ENCODE peak calls at places on chromosomes 11 and 22, in six cellular contexts. H is NB4, T is spleen, V is stomach, N is HCT116, M is Peyer's patch. G is an unnamed sample.
A peak's percentile ranks its signal among the peaks of the same experiment; 100 is the strongest.

GRCh38 chr22:19734163-19734562 is 10.8 kb downstream of the GP1BB start:
- DNase-seq in H (no peak), T (no peak), V (no peak), N (no peak), M (no peak), G (no peak)

GRCh38 chr11:110296226-110297081 is at the start of gene RDX:
- DNase-seq in H (peak; percentile 87), T (peak; percentile 93), V (peak; percentile 75), N (peak; percentile 67), M (peak; percentile 59), G (peak; percentile 95)

GRCh38 chr11:115760528-115760837 is 256.3 kb upstream of the CADM1 start:
- DNase-seq in H (no peak), T (no peak), V (no peak), N (no peak), M (no peak), G (no peak)

GRCh38 chr11:1060885-1061616 is 13.6 kb upstream of the MUC2 start:
- DNase-seq in H (no peak), T (peak; percentile 80), V (peak; percentile 77), N (peak; percentile 74), M (no peak), G (no peak)

GRCh38 chr11:66693356-66694055 is 15.8 kb upstream of the RBM4B start:
- DNase-seq in H (no peak), T (no peak), V (no peak), N (no peak), M (no peak), G (no peak)

GRCh38 chr11:73478737-73479347 is 102.6 kb downstream of the RELT start:
- DNase-seq in H (peak; percentile 44), T (no peak), V (no peak), N (peak; percentile 26), M (no peak), G (no peak)

GRCh38 chr11:134272381-134273316 is 3.5 kb upstream of the GLB1L3 start:
- DNase-seq in H (no peak), T (no peak), V (no peak), N (no peak), M (no peak), G (no peak)

GRCh38 chr11:110710520-110711381 is 1.5 kb downstream of the ARHGAP20 start:
- DNase-seq in H (no peak), T (peak; percentile 75), V (peak; percentile 51), N (no peak), M (peak; percentile 16), G (peak; percentile 90)

GRCh38 chr22:39205344-39206021 is 39.3 kb downstream of the PDGFB start:
- DNase-seq in H (peak; percentile 59), T (peak; percentile 67), V (no peak), N (peak; percentile 46), M (peak; percentile 66), G (peak; percentile 77)

GRCh38 chr22:34567367-34567766 is 498.6 kb upstream of the ISX start:
- DNase-seq in H (no peak), T (no peak), V (no peak), N (no peak), M (no peak), G (no peak)

GRCh38 chr11:106520146-106520912 is 442.9 kb downstream of the AASDHPPT start:
- DNase-seq in H (no peak), T (no peak), V (no peak), N (no peak), M (no peak), G (no peak)

GRCh38 chr11:128865490-128865889 is 1.6 kb downstream of the KCNJ1 start:
- DNase-seq in H (no peak), T (no peak), V (no peak), N (no peak), M (no peak), G (no peak)

GRCh38 chr11:107473797-107474196 is 16.2 kb upstream of the CWF19L2 start:
- DNase-seq in H (no peak), T (no peak), V (no peak), N (no peak), M (no peak), G (no peak)

GRCh38 chr11:27717377-27717776 is 17.1 kb upstream of the BDNF start:
- DNase-seq in H (no peak), T (no peak), V (no peak), N (no peak), M (no peak), G (no peak)

GRCh38 chr11:762421-763072 is 14.7 kb downstream of the GATD1 start:
- DNase-seq in H (peak; percentile 76), T (peak; percentile 76), V (peak; percentile 47), N (peak; percentile 72), M (no peak), G (peak; percentile 87)

GRCh38 chr11:10318527-10318802 is 13.6 kb downstream of the ADM start:
- DNase-seq in H (no peak), T (no peak), V (no peak), N (no peak), M (no peak), G (no peak)

GRCh38 chr11:7610393-7610792 is 62.9 kb downstream of the CYB5R2 start:
- DNase-seq in H (no peak), T (no peak), V (no peak), N (no peak), M (no peak), G (no peak)

GRCh38 chr22:49473286-49473685 is 354.4 kb downstream of the BRD1 start:
- DNase-seq in H (no peak), T (no peak), V (no peak), N (no peak), M (no peak), G (no peak)

GRCh38 chr22:37018086-37018814 is 997 bp downstream of the TST start:
- DNase-seq in H (no peak), T (peak; percentile 80), V (no peak), N (no peak), M (no peak), G (no peak)

GRCh38 chr11:106088896-106089295 is 11.4 kb downstream of the AASDHPPT start:
- DNase-seq in H (no peak), T (no peak), V (no peak), N (no peak), M (no peak), G (no peak)

GRCh38 chr11:12529041-12529440 is 145.2 kb upstream of the TEAD1 start:
- DNase-seq in H (no peak), T (no peak), V (no peak), N (no peak), M (no peak), G (no peak)

GRCh38 chr11:31397239-31397834 is 27.7 kb downstream of the DNAJC24 start:
- DNase-seq in H (peak; percentile 24), T (no peak), V (no peak), N (no peak), M (no peak), G (no peak)

GRCh38 chr11:30735946-30736345 is 149.8 kb upstream of the MPPED2 start:
- DNase-seq in H (no peak), T (no peak), V (no peak), N (no peak), M (no peak), G (no peak)

GRCh38 chr11:98566978-98567377 is 453.8 kb upstream of the CNTN5 start:
- DNase-seq in H (no peak), T (no peak), V (no peak), N (no peak), M (no peak), G (no peak)

GRCh38 chr22:50489363-50490243 is 2.9 kb downstream of the MIOX start:
- DNase-seq in H (no peak), T (no peak), V (no peak), N (no peak), M (no peak), G (no peak)

GRCh38 chr11:10314199-10315072 is 9.6 kb downstream of the ADM start:
- DNase-seq in H (peak; percentile 68), T (no peak), V (no peak), N (no peak), M (peak; percentile 29), G (no peak)

GRCh38 chr11:60378359-60378758 is at the start of gene MS4A7:
- DNase-seq in H (peak; percentile 90), T (peak; percentile 88), V (no peak), N (no peak), M (peak; percentile 76), G (no peak)

GRCh38 chr11:31045335-31045734 is 324.2 kb downstream of the DCDC1 start:
- DNase-seq in H (peak; percentile 14), T (no peak), V (no peak), N (peak; percentile 10), M (no peak), G (no peak)

GRCh38 chr22:46338636-46339035 is 3.1 kb downstream of the TRMU start:
- DNase-seq in H (no peak), T (peak; percentile 25), V (no peak), N (no peak), M (no peak), G (no peak)

GRCh38 chr22:46336119-46337078 is 885 bp downstream of the TRMU start:
- DNase-seq in H (peak; percentile 35), T (peak; percentile 83), V (peak; percentile 32), N (no peak), M (no peak), G (no peak)

GRCh38 chr22:46337870-46338269 is 2.4 kb downstream of the TRMU start:
- DNase-seq in H (no peak), T (peak; percentile 42), V (no peak), N (no peak), M (no peak), G (no peak)

GRCh38 chr22:46331496-46331895 is 4.0 kb upstream of the TRMU start:
- DNase-seq in H (no peak), T (peak; percentile 53), V (no peak), N (no peak), M (no peak), G (no peak)

GRCh38 chr22:46335201-46336118 is at the start of gene TRMU:
- DNase-seq in H (peak; percentile 93), T (peak; percentile 97), V (peak; percentile 89), N (peak; percentile 60), M (peak; percentile 75), G (peak; percentile 59)
- TF ChIP-seq POLR2A in H (peak; percentile 57), T (no peak), V (peak; percentile 37), N (peak; percentile 66), M (peak; percentile 63), G (no peak)

GRCh38 chr22:32411829-32412592 is at the start of gene RTCB:
- DNase-seq in H (peak; percentile 91), T (peak; percentile 95), V (peak; percentile 89), N (peak; percentile 88), M (peak; percentile 81), G (peak; percentile 98)
- TF ChIP-seq POLR2A in H (peak; percentile 49), T (no peak), V (peak; percentile 9), N (peak; percentile 54), M (peak; percentile 78), G (no peak)

GRCh38 chr11:119531091-119531490 is 108.1 kb upstream of the THY1 start:
- DNase-seq in H (no peak), T (peak; percentile 59), V (no peak), N (no peak), M (no peak), G (no peak)
- TF ChIP-seq POLR2A in H (no peak), T (no peak), V (no peak), N (no peak), M (no peak), G (no peak)

DNA sequence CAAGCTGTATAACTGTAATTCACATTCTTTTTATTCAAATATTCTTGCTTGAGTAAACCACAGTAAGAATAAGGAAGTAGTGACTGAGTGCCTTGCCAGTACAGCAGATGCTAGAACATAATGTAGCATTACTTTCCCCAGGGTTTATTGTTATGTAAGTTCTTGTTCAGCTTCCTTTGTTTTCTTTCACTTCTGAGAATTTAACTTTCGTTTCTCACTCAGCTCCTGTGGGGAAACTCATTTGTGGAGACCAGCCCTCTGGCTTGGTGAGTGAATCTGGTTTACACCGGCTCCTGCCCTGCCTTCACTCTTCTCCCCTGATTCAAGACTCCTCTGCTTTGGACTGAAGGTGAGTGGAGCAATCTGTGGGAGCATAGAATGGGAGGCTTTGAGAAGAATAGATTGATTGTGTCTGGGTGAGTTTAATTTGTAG is at the start of gene TRIM22:
- DNase-seq in H (peak; percentile 86), T (no peak), V (peak; percentile 48), N (no peak), M (peak; percentile 73), G (no peak)
- TF ChIP-seq POLR2A in H (peak; percentile 13), T (peak; percentile 34), V (no peak), N (no peak), M (peak; percentile 39), G (no peak)

G was measured in lower leg skin.